ENCODE peak calls at places on chromosomes 11 and 22, in seven cellular contexts. S, D, N, E, Y, M and F are unnamed samples.

GRCh38 chr11:130582176-130582575 is 133.7 kb downstream of the ADAMTS15 start:
- DNase-seq in S (no peak), Y (no peak), E (no peak), D (no peak), M (no peak), N (no peak), F (no peak)

GRCh38 chr11:105740164-105740903 is 130.5 kb downstream of the GRIA4 start:
- DNase-seq in M (no peak), D (no peak), Y (no peak), S (no peak), E (no peak), N (no peak), F (no peak)

GRCh38 chr11:58628446-58628845 is 6.0 kb downstream of the CNTF start:
- DNase-seq in Y (no peak), D (no peak), E (no peak), M (no peak), S (no peak), N (no peak), F (no peak)

GRCh38 chr11:124946735-124947141 is 7.3 kb upstream of the CCDC15 start:
- DNase-seq in D (no peak), S (no peak), E (no peak), Y (no peak), N (no peak), M (no peak), F (no peak)

GRCh38 chr22:21592422-21592821 is 24.9 kb downstream of the UBE2L3 start:
- DNase-seq in E (no peak), D (no peak), N (no peak), M (no peak), S (no peak), Y (no peak), F (no peak)

GRCh38 chr22:31246687-31247086 is 34.6 kb downstream of the LIMK2 start:
- DNase-seq in E (no peak), Y (no peak), S (no peak), N (no peak), M (no peak), D (no peak), F (no peak)

GRCh38 chr11:104332110-104332509 is 168.2 kb upstream of the PDGFD start:
- DNase-seq in S (peak), N (no peak), E (peak), D (no peak), M (no peak), Y (no peak), F (no peak)

GRCh38 chr11:87908086-87908485 is 267.2 kb downstream of the RAB38 start:
- DNase-seq in E (no peak), D (no peak), S (no peak), N (no peak), Y (no peak), M (no peak), F (no peak)

GRCh38 chr11:132992838-132993680 is 539.2 kb downstream of the OPCML start:
- DNase-seq in Y (no peak), E (peak), D (no peak), M (no peak), S (no peak), N (no peak), F (no peak)

GRCh38 chr11:3057069-3057963 is at the start of gene CARS1:
- DNase-seq in Y (peak), E (peak), S (peak), D (peak), M (peak), N (peak), F (peak)

GRCh38 chr11:19931141-19931767 is 218.6 kb downstream of the NAV2 start:
- DNase-seq in N (no peak), D (no peak), E (no peak), S (no peak), M (no peak), Y (no peak), F (no peak)

GRCh38 chr11:121133046-121133445 is 32.0 kb downstream of the TECTA start:
- DNase-seq in N (no peak), Y (no peak), S (no peak), M (no peak), D (no peak), E (no peak), F (no peak)

GRCh38 chr22:32208681-32209080 is 3.8 kb upstream of the RFPL2 start:
- DNase-seq in E (no peak), S (no peak), N (no peak), M (no peak), Y (no peak), D (no peak), F (no peak)

DNA sequence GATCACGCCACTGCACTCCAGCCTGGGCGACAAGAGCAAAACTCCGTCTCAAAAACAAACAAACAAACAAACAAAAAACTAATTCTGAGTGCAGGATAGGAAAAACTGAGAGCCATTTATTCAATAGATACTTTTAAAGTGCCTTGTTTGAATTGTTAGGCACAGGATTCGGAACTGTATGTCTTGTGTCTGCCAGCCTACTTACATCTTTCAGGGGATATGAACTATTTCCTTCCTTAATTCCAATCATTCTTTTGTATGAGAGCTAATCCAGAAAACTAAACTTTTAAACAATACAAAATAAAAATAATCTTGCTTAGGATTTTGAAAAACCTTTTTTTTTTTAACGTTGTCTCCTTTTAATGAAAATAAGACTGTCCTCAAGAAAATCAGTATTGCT is 12.6 kb downstream of the UVRAG start:
- DNase-seq in M (no peak), D (no peak), N (no peak), Y (no peak), E (no peak), S (no peak), F (no peak)
- TF ChIP-seq POLR2AphosphoS5 in M (no peak), D (no peak), N (no peak), Y (no peak), E (no peak), S (no peak), F (no peak)

GRCh38 chr11:70127653-70128434 is 49.7 kb downstream of the ANO1 start:
- DNase-seq in E (no peak), Y (no peak), N (no peak), S (no peak), M (no peak), D (no peak), F (no peak)

GRCh38 chr11:70129051-70129592 is 51.0 kb downstream of the ANO1 start:
- DNase-seq in N (no peak), E (no peak), S (no peak), M (no peak), Y (no peak), D (peak), F (no peak)

GRCh38 chr11:70126494-70126893 is 48.4 kb downstream of the ANO1 start:
- DNase-seq in S (no peak), N (no peak), Y (no peak), M (no peak), E (no peak), D (no peak), F (no peak)

GRCh38 chr11:70130636-70131035 is 52.5 kb downstream of the ANO1 start:
- DNase-seq in S (no peak), E (no peak), M (no peak), D (no peak), N (no peak), Y (no peak), F (no peak)

GRCh38 chr11:70128435-70128906 is 50.4 kb downstream of the ANO1 start:
- DNase-seq in M (no peak), E (peak), S (peak), N (no peak), D (peak), Y (no peak), F (no peak)
- TF ChIP-seq POLR2AphosphoS5 in M (no peak), E (no peak), S (no peak), N (no peak), D (no peak), Y (no peak), F (peak)

GRCh38 chr11:1308745-1309497 is 511 bp downstream of the TOLLIP start:
- DNase-seq in D (no peak), Y (peak), S (no peak), E (peak), N (peak), M (no peak), F (no peak)

GRCh38 chr11:1305558-1306056 is 3.8 kb downstream of the TOLLIP start:
- DNase-seq in M (no peak), S (no peak), N (peak), D (no peak), Y (peak), E (no peak), F (peak)

GRCh38 chr11:1306186-1307162 is 3.0 kb downstream of the TOLLIP start:
- DNase-seq in D (no peak), Y (peak), N (no peak), M (no peak), S (no peak), E (no peak), F (peak)

GRCh38 chr11:1307998-1308744 is 1.3 kb downstream of the TOLLIP start:
- DNase-seq in Y (peak), E (no peak), S (no peak), D (no peak), M (no peak), N (peak), F (peak)

DNA sequence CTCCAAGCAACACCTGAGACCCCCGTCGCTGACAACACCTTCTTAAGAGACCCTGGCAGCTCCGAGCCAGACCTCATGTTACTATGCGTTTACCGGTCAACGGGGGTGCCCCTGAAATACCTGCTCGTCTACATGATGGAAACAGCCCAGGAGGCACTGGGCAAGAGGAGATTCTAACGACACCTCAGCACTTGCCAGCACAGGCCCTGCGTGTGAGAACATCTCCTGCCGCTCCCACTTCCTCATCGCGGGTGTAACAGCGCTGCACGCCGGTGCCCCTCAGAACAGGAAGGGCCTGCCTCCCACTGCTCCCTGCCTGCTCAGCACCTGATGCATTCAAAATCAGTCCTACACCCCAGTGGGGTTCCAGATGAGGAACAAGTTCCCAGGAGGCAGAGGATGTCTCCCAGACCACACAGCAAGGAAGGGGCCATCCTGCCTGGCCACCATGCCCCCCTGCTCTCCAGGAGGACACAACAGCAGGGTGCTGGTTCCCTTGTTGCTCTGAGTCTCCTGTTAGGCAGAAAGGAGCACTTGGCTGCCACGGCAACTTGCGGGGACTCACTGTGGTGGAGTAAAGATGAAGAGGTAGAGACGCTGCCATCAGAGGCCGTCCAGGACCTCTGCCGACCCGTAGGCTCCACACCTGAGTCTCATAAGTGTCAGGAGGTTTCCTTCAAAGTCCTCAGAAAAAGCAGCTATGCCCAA is 2.1 kb downstream of the TOLLIP start:
- DNase-seq in N (peak), E (no peak), D (no peak), S (no peak), Y (peak), M (no peak), F (peak)
- TF ChIP-seq POLR2AphosphoS5 in N (peak), E (no peak), D (no peak), S (no peak), Y (no peak), M (no peak), F (peak)

GRCh38 chr11:113591122-113591521 is 115.0 kb downstream of the TMPRSS5 start:
- DNase-seq in M (no peak), N (no peak), S (no peak), E (no peak), D (no peak), Y (no peak), F (no peak)
- TF ChIP-seq POLR2AphosphoS5 in M (no peak), N (no peak), S (no peak), E (no peak), D (no peak), Y (no peak), F (no peak)

GRCh38 chr22:47622541-47622940 is 860.1 kb downstream of the TBC1D22A start:
- DNase-seq in Y (no peak), E (no peak), M (no peak), D (no peak), S (no peak), N (peak), F (peak)

GRCh38 chr22:47623056-47623739 is 860.7 kb downstream of the TBC1D22A start:
- DNase-seq in Y (no peak), E (no peak), D (no peak), N (no peak), S (no peak), M (no peak), F (peak)

GRCh38 chr22:47625013-47625385 is 862.5 kb downstream of the TBC1D22A start:
- DNase-seq in N (no peak), E (no peak), S (no peak), M (no peak), D (no peak), Y (no peak), F (no peak)

GRCh38 chr22:47624277-47625012 is 862.0 kb downstream of the TBC1D22A start:
- DNase-seq in D (no peak), M (no peak), E (no peak), Y (no peak), S (no peak), N (no peak), F (no peak)

DNA sequence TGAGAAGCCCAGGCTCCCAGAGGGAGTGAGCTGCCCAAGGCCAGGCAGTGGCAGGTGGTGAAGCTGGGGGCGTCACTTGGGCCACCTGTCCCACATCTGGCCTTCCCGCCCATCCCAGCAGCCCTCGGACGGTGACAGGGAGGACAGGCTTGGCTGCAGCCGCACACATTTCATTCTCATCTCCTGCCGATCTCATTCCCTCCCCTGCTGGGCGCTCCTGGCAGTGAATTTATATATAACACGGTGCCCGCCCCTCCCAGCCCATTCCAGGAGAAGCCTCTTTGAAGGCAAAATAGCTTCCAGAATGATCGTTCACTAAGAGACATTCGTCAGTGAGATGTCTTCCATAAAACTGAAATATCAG is 861.3 kb downstream of the TBC1D22A start:
- DNase-seq in N (no peak), E (no peak), S (no peak), D (no peak), Y (no peak), M (no peak), F (no peak)
- TF ChIP-seq POLR2AphosphoS5 in N (no peak), E (no peak), S (no peak), D (no peak), Y (no peak), M (no peak), F (no peak)

GRCh38 chr11:697811-698311 is 2.2 kb downstream of the TMEM80 start:
- DNase-seq in N (no peak), M (no peak), D (no peak), Y (no peak), S (no peak), E (no peak), F (no peak)

GRCh38 chr11:699116-699508 is 3.5 kb downstream of the TMEM80 start:
- DNase-seq in S (no peak), N (no peak), D (no peak), Y (no peak), M (no peak), E (no peak), F (no peak)

GRCh38 chr11:701741-702513 is 4.1 kb upstream of the EPS8L2 start:
- DNase-seq in N (no peak), S (no peak), D (no peak), Y (peak), E (no peak), M (no peak), F (peak)

GRCh38 chr11:698493-699115 is 3.0 kb downstream of the TMEM80 start:
- DNase-seq in N (no peak), Y (no peak), D (no peak), E (no peak), S (no peak), M (no peak), F (no peak)

DNA sequence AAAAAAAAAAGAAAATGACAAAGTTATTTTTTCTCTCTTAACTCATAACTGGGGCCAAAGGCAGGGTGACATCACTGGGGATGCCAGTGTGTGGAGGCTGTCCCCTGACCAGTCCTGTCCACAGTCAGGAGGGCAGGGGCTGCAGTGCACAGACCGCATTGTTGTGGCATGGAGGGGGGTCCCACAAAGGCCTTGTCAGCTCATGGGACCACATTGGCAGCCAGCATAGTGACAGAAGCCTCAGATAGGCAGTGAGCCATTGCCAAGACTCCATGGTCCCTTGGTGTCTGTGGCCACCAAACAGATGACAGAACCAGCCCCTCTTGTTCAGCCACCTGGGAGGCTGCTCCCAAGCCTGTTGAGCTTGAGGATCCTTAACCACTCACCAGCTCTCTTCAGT is 4.1 kb downstream of the TMEM80 start:
- DNase-seq in M (no peak), S (no peak), D (no peak), Y (no peak), E (no peak), N (no peak), F (no peak)
- TF ChIP-seq POLR2AphosphoS5 in M (no peak), S (no peak), D (no peak), Y (no peak), E (no peak), N (no peak), F (no peak)